ENCODE peak calls at places on chromosomes 13 and 19, in four cellular contexts. One of them, this sample, is unnamed.

GRCh38 chr13:31781064-31781463 is 41.7 kb downstream of the RXFP2 start:
- DNase-seq in K562: no peak
- DNase-seq in GM12878: no peak
- DNase-seq in HepG2: no peak
- DNase-seq in this sample: no peak

GRCh38 chr13:60329221-60329983 is 67.6 kb upstream of the TDRD3 start:
- DNase-seq in GM12878: peak; percentile 7
- DNase-seq in HepG2: peak; percentile 12
- DNase-seq in K562: peak; percentile 32
- DNase-seq in this sample: peak; percentile 71

GRCh38 chr13:89628567-89628966 is 1718.9 kb upstream of the MIR17HG start:
- DNase-seq in K562: no peak
- DNase-seq in GM12878: no peak
- DNase-seq in HepG2: no peak
- DNase-seq in this sample: no peak

GRCh38 chr19:37160153-37160552 is 12.3 kb downstream of the ZNF585A start:
- DNase-seq in HepG2: no peak
- DNase-seq in GM12878: no peak
- DNase-seq in K562: no peak
- DNase-seq in this sample: no peak

GRCh38 chr13:50129065-50129922 is 114.0 kb downstream of the KCNRG start:
- DNase-seq in K562: no peak
- DNase-seq in GM12878: no peak
- DNase-seq in HepG2: no peak
- DNase-seq in this sample: no peak

GRCh38 chr19:56712609-56713008 is 41.1 kb upstream of the ZNF835 start:
- DNase-seq in HepG2: no peak
- DNase-seq in GM12878: no peak
- DNase-seq in K562: no peak
- DNase-seq in this sample: no peak

GRCh38 chr19:31350693-31351211 is 1.5 kb upstream of the TSHZ3 start:
- DNase-seq in K562: peak; percentile 82
- DNase-seq in HepG2: no peak
- DNase-seq in GM12878: no peak
- DNase-seq in this sample: peak; percentile 51

GRCh38 chr13:73215807-73216206 is 157.0 kb downstream of the KLF5 start:
- DNase-seq in K562: no peak
- DNase-seq in GM12878: no peak
- DNase-seq in HepG2: no peak
- DNase-seq in this sample: no peak

GRCh38 chr13:32126756-32127155 is 95.2 kb downstream of the FRY start:
- DNase-seq in HepG2: no peak
- DNase-seq in K562: no peak
- DNase-seq in GM12878: no peak
- DNase-seq in this sample: no peak

GRCh38 chr19:30682576-30683536 is 310.7 kb downstream of the ZNF536 start:
- DNase-seq in HepG2: peak; percentile 35
- DNase-seq in GM12878: no peak
- DNase-seq in K562: peak; percentile 82
- DNase-seq in this sample: peak; percentile 78

GRCh38 chr19:7145494-7145893 is 76.0 kb downstream of the ZNF557 start:
- DNase-seq in HepG2: peak; percentile 58
- DNase-seq in K562: no peak
- DNase-seq in GM12878: no peak
- DNase-seq in this sample: no peak

GRCh38 chr13:33794576-33794975 is 23.4 kb upstream of the RFC3 start:
- DNase-seq in K562: no peak
- DNase-seq in GM12878: no peak
- DNase-seq in HepG2: no peak
- DNase-seq in this sample: no peak

GRCh38 chr13:63167699-63168337 is 1752.2 kb upstream of the PCDH20 start:
- DNase-seq in HepG2: no peak
- DNase-seq in GM12878: no peak
- DNase-seq in K562: no peak
- DNase-seq in this sample: no peak

GRCh38 chr13:31011193-31011860 is 78.9 kb downstream of the TEX26 start:
- DNase-seq in HepG2: no peak
- DNase-seq in GM12878: no peak
- DNase-seq in K562: no peak
- DNase-seq in this sample: no peak

GRCh38 chr19:10222201-10222890 is 8.8 kb downstream of the S1PR2 start:
- DNase-seq in HepG2: no peak
- DNase-seq in GM12878: no peak
- DNase-seq in K562: no peak
- DNase-seq in this sample: no peak

GRCh38 chr19:46678110-46678732 is 17.2 kb upstream of the DACT3 start:
- DNase-seq in HepG2: no peak
- DNase-seq in GM12878: no peak
- DNase-seq in K562: peak; percentile 98
- DNase-seq in this sample: peak; percentile 90

GRCh38 chr13:19957320-19958118 is 1.0 kb upstream of the ZMYM2 start:
- DNase-seq in GM12878: peak; percentile 60
- DNase-seq in HepG2: no peak
- DNase-seq in K562: no peak
- DNase-seq in this sample: peak; percentile 73

GRCh38 chr13:40402931-40403412 is 263.5 kb downstream of the FOXO1 start:
- DNase-seq in GM12878: no peak
- DNase-seq in K562: no peak
- DNase-seq in HepG2: peak; percentile 71
- DNase-seq in this sample: no peak

GRCh38 chr19:7598180-7598579 is 2.5 kb downstream of the CAMSAP3 start:
- DNase-seq in K562: no peak
- DNase-seq in GM12878: no peak
- DNase-seq in HepG2: no peak
- DNase-seq in this sample: no peak

GRCh38 chr19:14577885-14578427 is 4.9 kb upstream of the CLEC17A start:
- DNase-seq in GM12878: peak; percentile 53
- DNase-seq in K562: no peak
- DNase-seq in HepG2: no peak
- DNase-seq in this sample: no peak

GRCh38 chr19:21566073-21566472 is 60.7 kb downstream of the ZNF429 start:
- DNase-seq in HepG2: no peak
- DNase-seq in K562: no peak
- DNase-seq in GM12878: no peak
- DNase-seq in this sample: no peak

GRCh38 chr19:56751078-56751489 is 79.5 kb upstream of the ZNF835 start:
- DNase-seq in GM12878: no peak
- DNase-seq in HepG2: peak; percentile 56
- DNase-seq in K562: no peak
- DNase-seq in this sample: no peak

GRCh38 chr19:18416778-18417249 is 2.4 kb upstream of the SSBP4 start:
- DNase-seq in K562: peak; percentile 74
- DNase-seq in HepG2: peak; percentile 70
- DNase-seq in GM12878: no peak
- DNase-seq in this sample: peak; percentile 88

GRCh38 chr13:76822691-76823267 is 63.4 kb downstream of the KCTD12 start:
- DNase-seq in HepG2: no peak
- DNase-seq in GM12878: no peak
- DNase-seq in K562: no peak
- DNase-seq in this sample: no peak

GRCh38 chr13:44052843-44053607 is 173.3 kb downstream of the LACC1 start:
- DNase-seq in GM12878: no peak
- DNase-seq in HepG2: no peak
- DNase-seq in K562: no peak
- DNase-seq in this sample: peak; percentile 29

GRCh38 chr13:59461411-59461810 is 702.3 kb downstream of the DIAPH3 start:
- DNase-seq in K562: peak; percentile 19
- DNase-seq in GM12878: no peak
- DNase-seq in HepG2: no peak
- DNase-seq in this sample: no peak

GRCh38 chr13:106567421-106568224 is at the start of gene ARGLU1:
- DNase-seq in GM12878: peak; percentile 64
- DNase-seq in HepG2: peak; percentile 78
- DNase-seq in K562: peak; percentile 77
- DNase-seq in this sample: peak; percentile 95

GRCh38 chr19:1213391-1214286 is 8.1 kb downstream of the STK11 start:
- DNase-seq in K562: no peak
- DNase-seq in HepG2: no peak
- DNase-seq in GM12878: peak; percentile 47
- DNase-seq in this sample: no peak

DNA sequence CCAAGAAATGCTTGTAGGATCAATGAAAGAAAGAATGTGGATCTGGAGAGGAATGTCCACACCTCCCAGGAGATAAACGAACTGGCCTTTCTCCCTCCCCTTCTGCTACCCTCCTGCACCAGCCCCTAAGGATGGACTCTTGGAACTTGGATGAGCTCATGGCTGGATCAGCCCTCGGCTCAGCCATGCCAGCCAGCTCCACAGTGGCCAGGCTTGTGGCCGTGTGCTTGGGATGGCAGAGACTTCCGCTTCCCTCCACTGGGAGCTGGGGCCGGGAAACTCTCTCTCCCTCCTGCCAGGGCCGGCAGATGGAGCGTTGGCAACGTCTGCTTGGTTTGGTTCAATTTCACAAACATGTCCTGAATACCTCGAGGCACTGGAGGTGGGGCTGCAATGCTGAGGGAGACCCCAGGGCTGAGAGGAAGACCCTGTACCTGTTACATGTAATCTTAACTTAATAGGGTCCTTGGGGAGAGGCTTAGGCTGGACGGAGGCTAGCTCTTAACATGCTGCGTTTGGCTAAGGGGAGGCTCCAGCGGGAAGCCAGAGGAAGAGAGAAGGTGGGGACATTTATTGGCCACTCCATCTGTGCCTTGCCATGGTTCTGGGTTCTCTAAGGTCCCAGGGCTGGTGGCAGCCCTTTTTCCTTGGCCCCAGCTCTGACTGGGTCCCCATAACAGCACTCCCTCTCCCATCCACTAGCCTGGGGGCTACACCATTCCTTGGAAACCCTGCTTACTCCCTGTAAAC is 152.5 kb downstream of the IER2 start:
- DNase-seq in K562: no peak
- DNase-seq in GM12878: no peak
- DNase-seq in HepG2: no peak
- DNase-seq in this sample: no peak
- TF ChIP-seq TCF7 in K562: no peak
- TF ChIP-seq TCF7 in GM12878: no peak
- TF ChIP-seq TCF7 in HepG2: no peak
- TF ChIP-seq TCF7 in this sample: no peak

DNA sequence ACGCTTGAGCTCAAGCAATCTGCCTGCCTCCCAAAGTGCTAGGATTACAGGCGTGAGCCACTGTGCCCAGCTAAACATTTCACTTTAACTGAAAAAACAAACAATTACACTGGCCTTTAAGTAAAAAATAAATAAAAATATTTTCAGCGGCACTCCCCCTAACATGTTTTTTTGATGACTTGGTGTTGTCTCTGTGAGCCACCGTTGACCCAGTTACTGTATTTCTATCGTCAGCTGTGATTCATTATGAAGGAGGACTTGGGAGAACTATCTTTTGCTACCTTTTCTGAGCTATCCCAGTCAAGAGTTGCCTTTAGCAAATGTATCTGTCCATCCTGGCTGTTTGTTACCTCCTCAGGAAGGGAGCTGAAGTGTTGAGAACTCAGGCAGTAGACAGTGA is 18.5 kb upstream of the C19orf33 start:
- DNase-seq in K562: no peak
- DNase-seq in HepG2: no peak
- DNase-seq in GM12878: no peak
- DNase-seq in this sample: no peak
- TF ChIP-seq CREB1 in K562: no peak
- TF ChIP-seq CREB1 in HepG2: no peak
- TF ChIP-seq CREB1 in GM12878: no peak
- TF ChIP-seq CREB1 in this sample: no peak

DNA sequence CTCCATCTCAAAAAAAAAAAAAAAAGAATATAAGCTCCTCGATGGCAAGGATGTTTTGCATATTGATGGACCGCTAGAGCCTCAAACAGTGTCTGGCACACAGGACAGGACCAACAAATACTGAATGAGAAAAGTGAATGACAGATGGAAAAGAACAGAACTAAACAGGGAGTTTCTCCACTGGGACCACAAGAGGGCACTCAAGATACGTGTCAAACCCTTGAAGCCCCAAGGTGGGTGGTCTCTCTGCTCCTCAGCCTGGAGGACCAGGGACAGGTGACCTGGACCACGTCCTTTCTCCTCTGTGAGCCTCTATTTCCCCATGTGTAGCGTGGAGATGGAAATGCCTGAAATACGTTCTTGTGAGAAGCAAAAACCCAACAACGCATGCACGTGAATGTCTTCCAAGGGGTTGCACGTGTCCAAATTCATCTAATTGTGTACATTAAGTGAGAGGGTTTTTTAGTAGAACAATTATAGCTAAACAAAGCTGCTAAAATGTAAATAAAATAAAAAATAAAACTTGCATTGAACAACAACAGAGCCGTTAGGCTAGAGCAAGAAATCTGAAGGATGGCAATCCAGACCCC is 5.7 kb upstream of the CDC42EP5 start:
- DNase-seq in HepG2: peak; percentile 59
- DNase-seq in K562: peak; percentile 44
- DNase-seq in GM12878: no peak
- DNase-seq in this sample: peak; percentile 76
- TF ChIP-seq TCF7 in HepG2: no peak
- TF ChIP-seq TCF7 in K562: no peak
- TF ChIP-seq TCF7 in GM12878: no peak
- TF ChIP-seq TCF7 in this sample: no peak

GRCh38 chr19:33404916-33405315 is 31.4 kb downstream of the CEBPG start:
- DNase-seq in HepG2: no peak
- DNase-seq in GM12878: no peak
- DNase-seq in K562: no peak
- DNase-seq in this sample: no peak

GRCh38 chr19:33403973-33404304 is 30.4 kb downstream of the CEBPG start:
- DNase-seq in K562: no peak
- DNase-seq in HepG2: no peak
- DNase-seq in GM12878: no peak
- DNase-seq in this sample: no peak

GRCh38 chr19:33404506-33404905 is 31.0 kb downstream of the CEBPG start:
- DNase-seq in GM12878: no peak
- DNase-seq in HepG2: no peak
- DNase-seq in K562: no peak
- DNase-seq in this sample: no peak

GRCh38 chr19:33402421-33403220 is 29.1 kb downstream of the CEBPG start:
- DNase-seq in K562: no peak
- DNase-seq in HepG2: no peak
- DNase-seq in GM12878: no peak
- DNase-seq in this sample: no peak

DNA sequence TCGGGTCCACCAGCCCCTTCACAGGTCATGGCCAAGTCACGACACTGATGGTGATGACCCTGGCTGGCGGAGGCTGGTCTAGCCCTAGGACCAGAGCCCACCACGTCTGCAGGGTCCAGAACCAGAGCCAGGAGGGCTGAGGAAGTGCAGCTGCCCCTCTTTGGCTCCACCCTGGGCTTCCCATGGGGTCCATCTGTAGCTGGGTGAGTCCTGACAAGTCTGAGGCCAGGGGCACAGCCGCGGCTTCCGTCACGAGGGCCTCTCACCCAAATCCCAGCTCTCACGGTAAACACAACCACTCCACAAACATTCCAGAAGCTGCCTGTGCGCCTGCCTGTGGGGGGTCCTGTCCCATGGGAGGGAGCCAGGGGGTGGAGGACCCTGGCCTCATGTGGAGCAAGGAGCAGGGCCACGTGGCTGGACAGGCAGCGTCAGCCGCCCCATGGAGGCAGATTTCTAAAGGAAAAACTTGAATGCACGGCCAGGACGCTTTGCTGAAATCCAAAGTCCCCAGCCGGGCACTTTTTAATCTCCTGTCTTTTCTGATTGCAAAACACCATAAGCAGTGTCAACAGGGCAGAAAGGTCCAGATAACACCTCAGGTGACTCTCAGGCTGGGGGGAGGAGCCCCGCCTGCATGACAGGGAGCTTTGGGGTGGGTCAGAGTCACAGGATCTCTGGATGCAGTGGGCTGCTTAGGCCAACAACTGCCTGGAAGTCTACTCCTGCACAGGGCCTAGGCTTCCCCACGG is 29.9 kb downstream of the CEBPG start:
- DNase-seq in HepG2: peak; percentile 98
- DNase-seq in GM12878: no peak
- DNase-seq in K562: peak; percentile 38
- DNase-seq in this sample: no peak
- TF ChIP-seq CREB1 in HepG2: no peak
- TF ChIP-seq CREB1 in GM12878: no peak
- TF ChIP-seq CREB1 in K562: no peak
- TF ChIP-seq CREB1 in this sample: no peak